ENCODE peak calls at places on chromosome 9, in ten cellular contexts. One of them, this sample, is unnamed.

GRCh38 chr9:135130266-135130976 is 43.0 kb downstream of the OLFM1 start:
- DNase-seq in NCI-H345: peak
- DNase-seq in HEK293T: no peak
- DNase-seq in activated CD8-positive, alpha-beta memory T cell treated with anti-CD3 and anti-CD28 coated beads for 4 hours: no peak
- DNase-seq in WTC11: no peak
- DNase-seq in immature natural killer cell: no peak
- DNase-seq in CD8-positive, alpha-beta memory T cell: no peak
- DNase-seq in astrocyte of the spinal cord: no peak
- DNase-seq in HTR-8/SVneo: no peak
- DNase-seq in occipital lobe: no peak
- DNase-seq in this sample: no peak

GRCh38 chr9:16112116-16112515 is 559.3 kb downstream of the CCDC171 start:
- DNase-seq in NCI-H345: no peak
- DNase-seq in HEK293T: no peak
- DNase-seq in activated CD8-positive, alpha-beta memory T cell treated with anti-CD3 and anti-CD28 coated beads for 4 hours: no peak
- DNase-seq in WTC11: no peak
- DNase-seq in immature natural killer cell: no peak
- DNase-seq in CD8-positive, alpha-beta memory T cell: no peak
- DNase-seq in astrocyte of the spinal cord: no peak
- DNase-seq in HTR-8/SVneo: no peak
- DNase-seq in occipital lobe: no peak
- DNase-seq in this sample: no peak

GRCh38 chr9:69919461-69920061 is 98.9 kb downstream of the CFAP95 start:
- DNase-seq in NCI-H345: peak
- DNase-seq in HEK293T: peak
- DNase-seq in activated CD8-positive, alpha-beta memory T cell treated with anti-CD3 and anti-CD28 coated beads for 4 hours: no peak
- DNase-seq in WTC11: no peak
- DNase-seq in immature natural killer cell: peak
- DNase-seq in CD8-positive, alpha-beta memory T cell: no peak
- DNase-seq in astrocyte of the spinal cord: peak
- DNase-seq in HTR-8/SVneo: peak
- DNase-seq in occipital lobe: no peak
- DNase-seq in this sample: no peak

GRCh38 chr9:106482733-106483132 is 380.2 kb upstream of the ZNF462 start:
- DNase-seq in NCI-H345: no peak
- DNase-seq in HEK293T: no peak
- DNase-seq in activated CD8-positive, alpha-beta memory T cell treated with anti-CD3 and anti-CD28 coated beads for 4 hours: no peak
- DNase-seq in WTC11: no peak
- DNase-seq in immature natural killer cell: no peak
- DNase-seq in CD8-positive, alpha-beta memory T cell: no peak
- DNase-seq in astrocyte of the spinal cord: peak
- DNase-seq in HTR-8/SVneo: no peak
- DNase-seq in occipital lobe: no peak
- DNase-seq in this sample: no peak

GRCh38 chr9:77848428-77848827 is 183.2 kb downstream of the GNAQ start:
- DNase-seq in NCI-H345: no peak
- DNase-seq in HEK293T: no peak
- DNase-seq in activated CD8-positive, alpha-beta memory T cell treated with anti-CD3 and anti-CD28 coated beads for 4 hours: no peak
- DNase-seq in WTC11: no peak
- DNase-seq in immature natural killer cell: no peak
- DNase-seq in CD8-positive, alpha-beta memory T cell: no peak
- DNase-seq in astrocyte of the spinal cord: peak
- DNase-seq in HTR-8/SVneo: no peak
- DNase-seq in occipital lobe: no peak
- DNase-seq in this sample: no peak

GRCh38 chr9:72315510-72316287 is 49.3 kb downstream of the ZFAND5 start:
- DNase-seq in NCI-H345: no peak
- DNase-seq in HEK293T: peak
- DNase-seq in activated CD8-positive, alpha-beta memory T cell treated with anti-CD3 and anti-CD28 coated beads for 4 hours: no peak
- DNase-seq in WTC11: peak
- DNase-seq in immature natural killer cell: no peak
- DNase-seq in CD8-positive, alpha-beta memory T cell: no peak
- DNase-seq in astrocyte of the spinal cord: peak
- DNase-seq in HTR-8/SVneo: no peak
- DNase-seq in occipital lobe: no peak
- DNase-seq in this sample: no peak

GRCh38 chr9:136304981-136305380 is 1.1 kb upstream of the CCDC187 start:
- DNase-seq in NCI-H345: no peak
- DNase-seq in HEK293T: no peak
- DNase-seq in activated CD8-positive, alpha-beta memory T cell treated with anti-CD3 and anti-CD28 coated beads for 4 hours: no peak
- DNase-seq in WTC11: no peak
- DNase-seq in immature natural killer cell: no peak
- DNase-seq in CD8-positive, alpha-beta memory T cell: no peak
- DNase-seq in astrocyte of the spinal cord: no peak
- DNase-seq in HTR-8/SVneo: no peak
- DNase-seq in occipital lobe: no peak
- DNase-seq in this sample: no peak

GRCh38 chr9:126418608-126419007 is 92.0 kb downstream of the MVB12B start:
- DNase-seq in NCI-H345: no peak
- DNase-seq in HEK293T: no peak
- DNase-seq in activated CD8-positive, alpha-beta memory T cell treated with anti-CD3 and anti-CD28 coated beads for 4 hours: no peak
- DNase-seq in WTC11: no peak
- DNase-seq in immature natural killer cell: no peak
- DNase-seq in CD8-positive, alpha-beta memory T cell: no peak
- DNase-seq in astrocyte of the spinal cord: no peak
- DNase-seq in HTR-8/SVneo: no peak
- DNase-seq in occipital lobe: no peak
- DNase-seq in this sample: no peak

GRCh38 chr9:79562749-79563386 is 8.9 kb upstream of the TLE4 start:
- DNase-seq in NCI-H345: no peak
- DNase-seq in HEK293T: no peak
- DNase-seq in activated CD8-positive, alpha-beta memory T cell treated with anti-CD3 and anti-CD28 coated beads for 4 hours: no peak
- DNase-seq in WTC11: no peak
- DNase-seq in immature natural killer cell: no peak
- DNase-seq in CD8-positive, alpha-beta memory T cell: no peak
- DNase-seq in astrocyte of the spinal cord: no peak
- DNase-seq in HTR-8/SVneo: no peak
- DNase-seq in occipital lobe: no peak
- DNase-seq in this sample: no peak

GRCh38 chr9:98908897-98909634 is 34.6 kb upstream of the COL15A1 start:
- DNase-seq in NCI-H345: no peak
- DNase-seq in HEK293T: no peak
- DNase-seq in activated CD8-positive, alpha-beta memory T cell treated with anti-CD3 and anti-CD28 coated beads for 4 hours: no peak
- DNase-seq in WTC11: no peak
- DNase-seq in immature natural killer cell: no peak
- DNase-seq in CD8-positive, alpha-beta memory T cell: no peak
- DNase-seq in astrocyte of the spinal cord: peak
- DNase-seq in HTR-8/SVneo: no peak
- DNase-seq in occipital lobe: no peak
- DNase-seq in this sample: no peak

GRCh38 chr9:114900937-114901802 is 29.2 kb downstream of the TNFSF8 start:
- DNase-seq in NCI-H345: no peak
- DNase-seq in HEK293T: no peak
- DNase-seq in activated CD8-positive, alpha-beta memory T cell treated with anti-CD3 and anti-CD28 coated beads for 4 hours: no peak
- DNase-seq in WTC11: no peak
- DNase-seq in immature natural killer cell: no peak
- DNase-seq in CD8-positive, alpha-beta memory T cell: no peak
- DNase-seq in astrocyte of the spinal cord: peak
- DNase-seq in HTR-8/SVneo: no peak
- DNase-seq in occipital lobe: no peak
- DNase-seq in this sample: no peak

GRCh38 chr9:7976167-7976755 is 176.7 kb upstream of the DMAC1 start:
- DNase-seq in NCI-H345: no peak
- DNase-seq in HEK293T: no peak
- DNase-seq in activated CD8-positive, alpha-beta memory T cell treated with anti-CD3 and anti-CD28 coated beads for 4 hours: peak
- DNase-seq in WTC11: no peak
- DNase-seq in immature natural killer cell: peak
- DNase-seq in CD8-positive, alpha-beta memory T cell: peak
- DNase-seq in astrocyte of the spinal cord: peak
- DNase-seq in HTR-8/SVneo: no peak
- DNase-seq in occipital lobe: no peak
- DNase-seq in this sample: peak

GRCh38 chr9:7273575-7273974 is 515.8 kb downstream of the KDM4C start:
- DNase-seq in NCI-H345: no peak
- DNase-seq in HEK293T: peak
- DNase-seq in activated CD8-positive, alpha-beta memory T cell treated with anti-CD3 and anti-CD28 coated beads for 4 hours: no peak
- DNase-seq in WTC11: no peak
- DNase-seq in immature natural killer cell: no peak
- DNase-seq in CD8-positive, alpha-beta memory T cell: no peak
- DNase-seq in astrocyte of the spinal cord: no peak
- DNase-seq in HTR-8/SVneo: no peak
- DNase-seq in occipital lobe: peak
- DNase-seq in this sample: no peak

GRCh38 chr9:129889936-129890717 is 54.9 kb downstream of the USP20 start:
- DNase-seq in NCI-H345: no peak
- DNase-seq in HEK293T: no peak
- DNase-seq in activated CD8-positive, alpha-beta memory T cell treated with anti-CD3 and anti-CD28 coated beads for 4 hours: peak
- DNase-seq in WTC11: peak
- DNase-seq in immature natural killer cell: peak
- DNase-seq in CD8-positive, alpha-beta memory T cell: peak
- DNase-seq in astrocyte of the spinal cord: no peak
- DNase-seq in HTR-8/SVneo: no peak
- DNase-seq in occipital lobe: no peak
- DNase-seq in this sample: no peak

GRCh38 chr9:121686930-121687541 is 35.6 kb downstream of the DAB2IP start:
- DNase-seq in NCI-H345: peak
- DNase-seq in HEK293T: peak
- DNase-seq in activated CD8-positive, alpha-beta memory T cell treated with anti-CD3 and anti-CD28 coated beads for 4 hours: no peak
- DNase-seq in WTC11: peak
- DNase-seq in immature natural killer cell: peak
- DNase-seq in CD8-positive, alpha-beta memory T cell: peak
- DNase-seq in astrocyte of the spinal cord: peak
- DNase-seq in HTR-8/SVneo: peak
- DNase-seq in occipital lobe: peak
- DNase-seq in this sample: peak

GRCh38 chr9:20618361-20618799 is 3.9 kb downstream of the MLLT3 start:
- DNase-seq in NCI-H345: peak
- DNase-seq in HEK293T: no peak
- DNase-seq in activated CD8-positive, alpha-beta memory T cell treated with anti-CD3 and anti-CD28 coated beads for 4 hours: no peak
- DNase-seq in WTC11: no peak
- DNase-seq in immature natural killer cell: no peak
- DNase-seq in CD8-positive, alpha-beta memory T cell: no peak
- DNase-seq in astrocyte of the spinal cord: no peak
- DNase-seq in HTR-8/SVneo: no peak
- DNase-seq in occipital lobe: no peak
- DNase-seq in this sample: no peak

GRCh38 chr9:109017061-109017460 is 3.8 kb upstream of the CTNNAL1 start:
- DNase-seq in NCI-H345: no peak
- DNase-seq in HEK293T: no peak
- DNase-seq in activated CD8-positive, alpha-beta memory T cell treated with anti-CD3 and anti-CD28 coated beads for 4 hours: no peak
- DNase-seq in WTC11: no peak
- DNase-seq in immature natural killer cell: no peak
- DNase-seq in CD8-positive, alpha-beta memory T cell: no peak
- DNase-seq in astrocyte of the spinal cord: peak
- DNase-seq in HTR-8/SVneo: no peak
- DNase-seq in occipital lobe: no peak
- DNase-seq in this sample: no peak

GRCh38 chr9:108599571-108599970 is 256.2 kb downstream of the ACTL7B start:
- DNase-seq in NCI-H345: no peak
- DNase-seq in HEK293T: no peak
- DNase-seq in activated CD8-positive, alpha-beta memory T cell treated with anti-CD3 and anti-CD28 coated beads for 4 hours: no peak
- DNase-seq in WTC11: no peak
- DNase-seq in immature natural killer cell: no peak
- DNase-seq in CD8-positive, alpha-beta memory T cell: no peak
- DNase-seq in astrocyte of the spinal cord: peak
- DNase-seq in HTR-8/SVneo: no peak
- DNase-seq in occipital lobe: no peak
- DNase-seq in this sample: no peak

GRCh38 chr9:124272979-124273378 is 15.2 kb downstream of the NEK6 start:
- DNase-seq in NCI-H345: no peak
- DNase-seq in HEK293T: no peak
- DNase-seq in activated CD8-positive, alpha-beta memory T cell treated with anti-CD3 and anti-CD28 coated beads for 4 hours: no peak
- DNase-seq in WTC11: no peak
- DNase-seq in immature natural killer cell: no peak
- DNase-seq in CD8-positive, alpha-beta memory T cell: no peak
- DNase-seq in astrocyte of the spinal cord: no peak
- DNase-seq in HTR-8/SVneo: no peak
- DNase-seq in occipital lobe: no peak
- DNase-seq in this sample: no peak

GRCh38 chr9:136544549-136545064 is 1.2 kb downstream of the NOTCH1 start:
- DNase-seq in NCI-H345: peak
- DNase-seq in HEK293T: no peak
- DNase-seq in activated CD8-positive, alpha-beta memory T cell treated with anti-CD3 and anti-CD28 coated beads for 4 hours: no peak
- DNase-seq in WTC11: no peak
- DNase-seq in immature natural killer cell: peak
- DNase-seq in CD8-positive, alpha-beta memory T cell: peak
- DNase-seq in astrocyte of the spinal cord: peak
- DNase-seq in HTR-8/SVneo: no peak
- DNase-seq in occipital lobe: peak
- DNase-seq in this sample: peak

GRCh38 chr9:14243514-14244042 is 70.4 kb downstream of the NFIB start:
- DNase-seq in NCI-H345: no peak
- DNase-seq in HEK293T: no peak
- DNase-seq in activated CD8-positive, alpha-beta memory T cell treated with anti-CD3 and anti-CD28 coated beads for 4 hours: no peak
- DNase-seq in WTC11: no peak
- DNase-seq in immature natural killer cell: no peak
- DNase-seq in CD8-positive, alpha-beta memory T cell: no peak
- DNase-seq in astrocyte of the spinal cord: no peak
- DNase-seq in HTR-8/SVneo: no peak
- DNase-seq in occipital lobe: no peak
- DNase-seq in this sample: no peak

GRCh38 chr9:124786881-124787573 is 10.1 kb downstream of the OLFML2A start:
- DNase-seq in NCI-H345: no peak
- DNase-seq in HEK293T: no peak
- DNase-seq in activated CD8-positive, alpha-beta memory T cell treated with anti-CD3 and anti-CD28 coated beads for 4 hours: no peak
- DNase-seq in WTC11: peak
- DNase-seq in immature natural killer cell: no peak
- DNase-seq in CD8-positive, alpha-beta memory T cell: no peak
- DNase-seq in astrocyte of the spinal cord: no peak
- DNase-seq in HTR-8/SVneo: no peak
- DNase-seq in occipital lobe: no peak
- DNase-seq in this sample: no peak

GRCh38 chr9:19748278-19749126 is 40.3 kb downstream of the SLC24A2 start:
- DNase-seq in NCI-H345: no peak
- DNase-seq in HEK293T: no peak
- DNase-seq in activated CD8-positive, alpha-beta memory T cell treated with anti-CD3 and anti-CD28 coated beads for 4 hours: no peak
- DNase-seq in WTC11: no peak
- DNase-seq in immature natural killer cell: no peak
- DNase-seq in CD8-positive, alpha-beta memory T cell: no peak
- DNase-seq in astrocyte of the spinal cord: no peak
- DNase-seq in HTR-8/SVneo: no peak
- DNase-seq in occipital lobe: no peak
- DNase-seq in this sample: no peak

GRCh38 chr9:120435066-120435465 is 144.9 kb downstream of the CDK5RAP2 start:
- DNase-seq in NCI-H345: no peak
- DNase-seq in HEK293T: no peak
- DNase-seq in activated CD8-positive, alpha-beta memory T cell treated with anti-CD3 and anti-CD28 coated beads for 4 hours: no peak
- DNase-seq in WTC11: no peak
- DNase-seq in immature natural killer cell: no peak
- DNase-seq in CD8-positive, alpha-beta memory T cell: no peak
- DNase-seq in astrocyte of the spinal cord: peak
- DNase-seq in HTR-8/SVneo: no peak
- DNase-seq in occipital lobe: no peak
- DNase-seq in this sample: no peak

GRCh38 chr9:99299214-99300102 is 77.4 kb downstream of the SEC61B start:
- DNase-seq in NCI-H345: no peak
- DNase-seq in HEK293T: no peak
- DNase-seq in activated CD8-positive, alpha-beta memory T cell treated with anti-CD3 and anti-CD28 coated beads for 4 hours: no peak
- DNase-seq in WTC11: no peak
- DNase-seq in immature natural killer cell: no peak
- DNase-seq in CD8-positive, alpha-beta memory T cell: no peak
- DNase-seq in astrocyte of the spinal cord: peak
- DNase-seq in HTR-8/SVneo: peak
- DNase-seq in occipital lobe: no peak
- DNase-seq in this sample: no peak

GRCh38 chr9:118170032-118170955 is 466.1 kb downstream of the TLR4 start:
- DNase-seq in NCI-H345: peak
- DNase-seq in HEK293T: peak
- DNase-seq in activated CD8-positive, alpha-beta memory T cell treated with anti-CD3 and anti-CD28 coated beads for 4 hours: no peak
- DNase-seq in WTC11: peak
- DNase-seq in immature natural killer cell: no peak
- DNase-seq in CD8-positive, alpha-beta memory T cell: no peak
- DNase-seq in astrocyte of the spinal cord: peak
- DNase-seq in HTR-8/SVneo: peak
- DNase-seq in occipital lobe: peak
- DNase-seq in this sample: no peak

GRCh38 chr9:97316904-97317303 is 9.4 kb downstream of the CCDC180 start:
- DNase-seq in NCI-H345: no peak
- DNase-seq in HEK293T: no peak
- DNase-seq in activated CD8-positive, alpha-beta memory T cell treated with anti-CD3 and anti-CD28 coated beads for 4 hours: no peak
- DNase-seq in WTC11: no peak
- DNase-seq in immature natural killer cell: no peak
- DNase-seq in CD8-positive, alpha-beta memory T cell: no peak
- DNase-seq in astrocyte of the spinal cord: no peak
- DNase-seq in HTR-8/SVneo: no peak
- DNase-seq in occipital lobe: no peak
- DNase-seq in this sample: no peak

This sample was measured in effector CD4-positive, alpha-beta T cell.